ENCODE peak calls at places on chromosomes 2 and 18, in six cellular contexts. K is thoracic aorta; F is fibroblast of lung; X is CD8-positive, alpha-beta memory T cell; D is transverse colon; I is CD4-positive, CD25-positive, alpha-beta regulatory T cell. U is an unnamed sample.

GRCh38 chr2:72851333-72851732 is 25.5 kb upstream of the EXOC6B start:
- DNase-seq in D (no peak), I (no peak), F (no peak), K (no peak), X (no peak), U (no peak)

GRCh38 chr2:196591621-196592022 is 47.9 kb upstream of the CCDC150 start:
- DNase-seq in D (no peak), I (no peak), K (no peak), F (no peak), X (no peak), U (no peak)

GRCh38 chr2:42756150-42756549 is 7.8 kb downstream of the OXER1 start:
- DNase-seq in D (no peak), K (no peak), F (no peak), X (no peak), I (no peak), U (no peak)

GRCh38 chr2:62197609-62198236 is 1.8 kb downstream of the B3GNT2 start:
- DNase-seq in D (peak; percentile 62), K (no peak), F (no peak), X (no peak), I (peak; percentile 24), U (peak; percentile 33)

GRCh38 chr2:173218331-173219056 is 136.2 kb upstream of the CDCA7 start:
- DNase-seq in I (no peak), K (no peak), F (peak; percentile 38), D (no peak), X (no peak), U (no peak)

GRCh38 chr2:223976635-223977226 is 19.5 kb downstream of the MRPL44 start:
- DNase-seq in X (no peak), K (no peak), D (no peak), I (no peak), F (no peak), U (no peak)

GRCh38 chr2:171159326-171160118 is 1.2 kb downstream of the TLK1 start:
- DNase-seq in F (peak; percentile 83), X (peak; percentile 37), K (no peak), D (peak; percentile 49), I (peak; percentile 75), U (peak; percentile 44)

GRCh38 chr2:44480068-44480467 is 118.3 kb downstream of the CAMKMT start:
- DNase-seq in X (no peak), D (no peak), K (no peak), F (no peak), I (no peak), U (no peak)

GRCh38 chr2:190529486-190530104 is 4.9 kb downstream of the NEMP2 start:
- DNase-seq in D (no peak), F (peak; percentile 24), X (no peak), I (no peak), K (no peak), U (no peak)

GRCh38 chr2:221422516-221423211 is 149.4 kb downstream of the EPHA4 start:
- DNase-seq in D (no peak), F (no peak), K (no peak), I (no peak), X (no peak), U (no peak)

GRCh38 chr2:144513388-144514100 is 6.4 kb downstream of the ZEB2 start:
- DNase-seq in I (no peak), K (no peak), D (no peak), X (peak; percentile 22), F (peak; percentile 92), U (no peak)

GRCh38 chr2:237998530-237998929 is 31.7 kb downstream of the UBE2F start:
- DNase-seq in F (no peak), X (no peak), I (peak; percentile 48), K (no peak), D (no peak), U (no peak)

GRCh38 chr18:44411971-44412370 is 268.7 kb upstream of the SETBP1 start:
- DNase-seq in K (no peak), D (no peak), I (no peak), X (no peak), F (no peak), U (no peak)

GRCh38 chr2:172554352-172555271 is 1.3 kb upstream of the PDK1 start:
- DNase-seq in K (no peak), D (no peak), I (peak; percentile 50), F (no peak), X (no peak), U (no peak)

GRCh38 chr2:237207641-237208040 is 122.0 kb downstream of the COPS8 start:
- DNase-seq in F (peak; percentile 91), I (no peak), X (no peak), K (peak; percentile 62), D (peak; percentile 43), U (peak; percentile 82)

GRCh38 chr2:208256192-208256782 is 1.4 kb upstream of the IDH1 start:
- DNase-seq in K (no peak), I (peak; percentile 27), X (no peak), D (no peak), F (no peak), U (no peak)

GRCh38 chr2:159114835-159115234 is 146.4 kb downstream of the TANC1 start:
- DNase-seq in D (no peak), X (no peak), F (no peak), I (no peak), K (no peak), U (peak; percentile 54)

GRCh38 chr2:207528980-207529329 is 807 bp upstream of the CREB1 start:
- DNase-seq in D (peak; percentile 53), I (peak; percentile 69), X (peak; percentile 74), F (peak; percentile 26), K (no peak), U (no peak)

GRCh38 chr2:218710334-218710686 is 325 bp upstream of the TTLL4 start:
- DNase-seq in D (no peak), I (no peak), F (no peak), K (no peak), X (no peak), U (no peak)

GRCh38 chr2:70085711-70086277 is 1.5 kb upstream of the PCBP1 start:
- DNase-seq in K (no peak), D (no peak), X (no peak), I (peak; percentile 59), F (no peak), U (no peak)

GRCh38 chr18:12159446-12159845 is 65.8 kb downstream of the ANKRD62 start:
- DNase-seq in I (no peak), F (no peak), X (no peak), D (no peak), K (no peak), U (no peak)

GRCh38 chr2:2505604-2506003 is 174.5 kb upstream of the MYT1L start:
- DNase-seq in X (no peak), K (no peak), F (no peak), I (no peak), D (no peak), U (no peak)

GRCh38 chr18:3279201-3280185 is 17.6 kb downstream of the MYL12B start:
- DNase-seq in D (no peak), F (no peak), K (no peak), X (no peak), I (no peak), U (no peak)

GRCh38 chr18:3283908-3284307 is 22.0 kb downstream of the MYL12B start:
- DNase-seq in K (no peak), D (no peak), F (no peak), X (no peak), I (no peak), U (peak; percentile 82)

GRCh38 chr18:3283253-3283863 is 21.4 kb downstream of the MYL12B start:
- DNase-seq in I (no peak), X (no peak), D (no peak), K (no peak), F (no peak), U (no peak)

GRCh38 chr18:3284501-3284900 is 22.6 kb downstream of the MYL12B start:
- DNase-seq in I (no peak), K (no peak), F (no peak), D (no peak), X (no peak), U (no peak)

GRCh38 chr18:3281456-3282400 is 19.8 kb downstream of the MYL12B start:
- DNase-seq in X (no peak), D (no peak), K (no peak), F (peak; percentile 90), I (peak; percentile 81), U (peak; percentile 50)
- H3K27ac ChIP-seq in X (no peak overlapping the region), D (no peak overlapping the region), K (no peak overlapping the region), F (no peak overlapping the region), I (no peak overlapping the region), U (peak overlapping the region; percentile 17)

GRCh38 chr2:234290196-234290595 is 206.7 kb downstream of the ARL4C start:
- DNase-seq in F (no peak), I (peak; percentile 46), K (no peak), D (no peak), X (no peak), U (no peak)

GRCh38 chr2:234290671-234291070 is 206.2 kb downstream of the ARL4C start:
- DNase-seq in I (peak; percentile 97), D (peak; percentile 60), F (no peak), X (peak; percentile 78), K (no peak), U (no peak)

GRCh38 chr2:234291765-234292204 is 205.1 kb downstream of the ARL4C start:
- DNase-seq in K (no peak), D (peak; percentile 75), X (peak; percentile 33), I (peak; percentile 82), F (peak; percentile 84), U (no peak)

GRCh38 chr2:234288974-234289455 is 207.9 kb downstream of the ARL4C start:
- DNase-seq in D (peak; percentile 77), X (peak; percentile 65), F (peak; percentile 53), K (peak; percentile 17), I (peak; percentile 84), U (peak; percentile 74)

DNA sequence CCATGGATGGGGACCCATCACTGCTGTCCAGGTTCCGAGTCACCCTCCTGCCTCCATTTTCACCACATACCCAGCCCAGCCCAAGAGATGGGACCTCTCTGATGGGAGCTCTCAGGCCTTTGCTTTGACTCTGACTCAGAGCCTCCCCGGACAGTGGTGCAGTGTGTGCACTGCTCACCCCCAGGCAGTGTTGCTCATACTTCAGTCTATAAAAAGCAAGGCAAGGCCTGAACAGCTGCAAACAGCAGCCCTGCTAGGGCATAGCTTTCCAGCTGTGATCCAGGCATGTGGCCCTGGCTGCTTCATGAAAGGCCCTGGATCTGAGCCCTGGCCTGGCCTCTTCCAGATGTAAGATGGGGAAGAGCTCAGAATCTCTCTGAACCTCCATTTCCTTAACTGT is 207.1 kb downstream of the ARL4C start:
- DNase-seq in X (no peak), F (peak; percentile 92), I (peak; percentile 53), D (no peak), K (no peak), U (no peak)
- H3K27ac ChIP-seq in X (peak overlapping the region; percentile 93), F (no peak overlapping the region), I (peak overlapping the region; percentile 99), D (peak overlapping the region; percentile 70), K (no peak overlapping the region), U (no peak overlapping the region)

GRCh38 chr2:20623241-20623640 is 27.7 kb downstream of the HS1BP3 start:
- DNase-seq in K (no peak), D (no peak), I (no peak), F (no peak), X (no peak), U (no peak)
- H3K27ac ChIP-seq in K (peak overlapping the region; percentile 79), D (no peak overlapping the region), I (no peak overlapping the region), F (no peak overlapping the region), X (no peak overlapping the region), U (peak overlapping the region; percentile 93)

DNA sequence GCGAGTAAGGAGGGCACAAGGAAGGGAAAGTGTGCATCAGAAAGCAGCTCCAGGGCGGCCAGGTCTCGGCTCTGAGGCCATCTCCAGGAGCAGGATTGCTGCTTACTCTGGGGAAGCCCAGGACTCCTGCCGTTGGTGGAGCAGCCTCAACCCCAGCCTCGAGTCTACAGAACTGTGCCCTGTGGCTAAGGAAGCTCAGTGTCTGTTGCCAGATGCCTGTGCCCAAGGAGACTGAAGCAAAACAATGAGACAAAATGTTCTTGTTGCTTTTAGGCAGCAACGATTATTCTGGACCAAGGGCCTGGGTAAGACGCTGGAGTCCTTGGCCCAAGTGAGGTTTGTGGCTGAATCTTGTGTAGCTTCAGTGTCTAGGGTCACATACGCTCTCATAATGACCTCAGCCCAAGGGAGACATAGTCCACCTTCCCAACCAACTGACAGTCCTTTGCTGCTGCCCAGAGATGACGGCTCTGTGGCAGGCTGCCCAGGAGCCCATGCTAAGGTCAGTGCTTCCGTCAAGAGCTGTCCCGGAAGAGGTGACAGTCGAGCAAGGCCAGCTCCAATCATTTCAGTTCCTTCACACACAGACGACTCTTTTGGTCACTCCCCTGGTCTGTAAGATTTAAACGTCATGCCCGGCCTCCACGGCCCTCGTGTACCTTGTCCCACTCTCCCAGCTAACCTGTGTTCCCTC is 223.8 kb downstream of the TTC32 start:
- DNase-seq in K (no peak), X (no peak), D (no peak), F (peak; percentile 18), I (no peak), U (no peak)
- H3K27ac ChIP-seq in K (peak overlapping the region; percentile 57), X (no peak overlapping the region), D (no peak overlapping the region), F (no peak overlapping the region), I (no peak overlapping the region), U (no peak overlapping the region)

U was measured in prostate gland.